ENCODE peak calls at places on chromosomes 1 and 21, in four cellular contexts. U is tibial artery, Y is Daoy, T is D721Med. V is an unnamed sample.

GRCh38 chr1:230632273-230632873 is 9.9 kb upstream of the COG2 start:
- DNase-seq in U (no peak), T (no peak), Y (peak; percentile 20), V (no peak)

GRCh38 chr1:172085372-172085771 is 244.1 kb downstream of the DNM3 start:
- DNase-seq in T (no peak), Y (no peak), U (no peak), V (no peak)

GRCh38 chr1:199129247-199129646 is 490.4 kb downstream of the PTPRC start:
- DNase-seq in U (no peak), T (no peak), Y (no peak), V (no peak)

GRCh38 chr1:90550616-90551406 is 166.3 kb downstream of the BARHL2 start:
- DNase-seq in T (no peak), Y (no peak), U (no peak), V (no peak)

GRCh38 chr1:119617751-119618691 is 30.0 kb downstream of the ZNF697 start:
- DNase-seq in U (no peak), Y (no peak), T (no peak), V (no peak)

GRCh38 chr1:185670187-185670627 is 64.0 kb upstream of the HMCN1 start:
- DNase-seq in Y (peak; percentile 21), U (no peak), T (no peak), V (no peak)

GRCh38 chr1:224201336-224201735 is 18.3 kb downstream of the DEGS1 start:
- DNase-seq in Y (no peak), U (no peak), T (no peak), V (no peak)

GRCh38 chr1:9145021-9145668 is 16.2 kb upstream of the GPR157 start:
- DNase-seq in Y (peak; percentile 80), T (no peak), U (no peak), V (no peak)

GRCh38 chr21:41671212-41671762 is 95.6 kb downstream of the RIPK4 start:
- DNase-seq in U (peak; percentile 24), Y (no peak), T (no peak), V (no peak)

GRCh38 chr1:71809085-71809484 is 473.3 kb downstream of the NEGR1 start:
- DNase-seq in U (no peak), T (no peak), Y (no peak), V (no peak)

GRCh38 chr1:210586785-210587184 is 258.1 kb downstream of the HHAT start:
- DNase-seq in U (no peak), Y (no peak), T (no peak), V (no peak)

GRCh38 chr1:105204836-105205371 is 1455.2 kb downstream of the AMY1C start:
- DNase-seq in T (no peak), U (no peak), Y (no peak), V (no peak)

GRCh38 chr1:47663286-47663685 is 225.4 kb downstream of the FOXD2 start:
- DNase-seq in U (peak; percentile 37), Y (peak; percentile 40), T (no peak), V (no peak)

GRCh38 chr1:116514708-116515525 is 55.9 kb downstream of the CD58 start:
- DNase-seq in Y (peak; percentile 92), T (no peak), U (no peak), V (no peak)

GRCh38 chr1:15950763-15951295 is 25.1 kb downstream of the ZBTB17 start:
- DNase-seq in T (no peak), Y (peak; percentile 82), U (peak; percentile 90), V (no peak)

GRCh38 chr1:57623039-57623790 is 199.4 kb upstream of the DAB1 start:
- DNase-seq in U (no peak), T (no peak), Y (peak; percentile 88), V (no peak)

GRCh38 chr1:162930532-162931438 is 69.8 kb upstream of the CCDC190 start:
- DNase-seq in T (no peak), Y (no peak), U (no peak), V (no peak)

GRCh38 chr1:33081554-33082305 is 777 bp downstream of the AZIN2 start:
- DNase-seq in Y (no peak), T (no peak), U (no peak), V (no peak)

GRCh38 chr1:37875833-37876232 is 16.4 kb upstream of the MTF1 start:
- DNase-seq in U (no peak), T (no peak), Y (no peak), V (no peak)

GRCh38 chr1:208209286-208209685 is 34.9 kb downstream of the PLXNA2 start:
- DNase-seq in T (no peak), Y (no peak), U (no peak), V (no peak)

GRCh38 chr1:198829948-198830347 is 191.1 kb downstream of the PTPRC start:
- DNase-seq in Y (no peak), T (no peak), U (no peak), V (no peak)

GRCh38 chr1:173112129-173112528 is 61.4 kb upstream of the TNFSF18 start:
- DNase-seq in T (no peak), Y (no peak), U (no peak), V (no peak)

GRCh38 chr1:10664251-10664650 is 132.2 kb downstream of the CASZ1 start:
- DNase-seq in T (no peak), Y (no peak), U (peak; percentile 82), V (no peak)

GRCh38 chr1:40703316-40703715 is 11.8 kb downstream of the NFYC start:
- DNase-seq in Y (peak; percentile 81), U (no peak), T (no peak), V (no peak)

GRCh38 chr1:243848165-243849088 is 1.6 kb downstream of the AKT3 start:
- DNase-seq in T (no peak), Y (no peak), U (no peak), V (no peak)

GRCh38 chr1:65164633-65165032 is 16.6 kb downstream of the AK4 start:
- DNase-seq in T (no peak), U (no peak), Y (no peak), V (no peak)

GRCh38 chr1:216221260-216221700 is 202.0 kb downstream of the USH2A start:
- DNase-seq in T (no peak), Y (peak; percentile 61), U (no peak), V (no peak)

GRCh38 chr1:3827813-3828307 is 29.2 kb downstream of the CEP104 start:
- DNase-seq in T (no peak), Y (no peak), U (peak; percentile 48), V (no peak)

GRCh38 chr21:28684351-28684750 is 308.3 kb downstream of the LTN1 start:
- DNase-seq in Y (no peak), U (no peak), T (no peak), V (no peak)